ENCODE peak calls at places on chromosome 21, in six cellular contexts. One of them, this sample, is unnamed. For H3K36me3, the result is how much of the 10 kb centered on the place peaks cover.

GRCh38 chr21:38838598-38839369 is 33.1 kb downstream of the ETS2 start:
- DNase-seq in IMR-90: no peak
- DNase-seq in colonic mucosa: peak
- DNase-seq in testis: no peak
- DNase-seq in hepatocyte: no peak
- DNase-seq in neural progenitor cell: no peak
- DNase-seq in this sample: no peak

GRCh38 chr21:29477347-29477746 is 178.6 kb downstream of the BACH1 start:
- DNase-seq in IMR-90: no peak
- DNase-seq in colonic mucosa: no peak
- DNase-seq in testis: no peak
- DNase-seq in hepatocyte: no peak
- DNase-seq in neural progenitor cell: no peak
- DNase-seq in this sample: no peak

GRCh38 chr21:30434033-30434631 is 4.1 kb downstream of the KRTAP13-4 start:
- DNase-seq in IMR-90: no peak
- DNase-seq in colonic mucosa: peak
- DNase-seq in testis: peak
- DNase-seq in hepatocyte: peak
- DNase-seq in neural progenitor cell: peak
- DNase-seq in this sample: peak

GRCh38 chr21:46071082-46071481 is 26.8 kb upstream of the COL6A2 start:
- DNase-seq in IMR-90: no peak
- DNase-seq in colonic mucosa: no peak
- DNase-seq in testis: no peak
- DNase-seq in hepatocyte: no peak
- DNase-seq in neural progenitor cell: no peak
- DNase-seq in this sample: no peak

GRCh38 chr21:15732290-15732995 is 2.7 kb downstream of the USP25 start:
- DNase-seq in IMR-90: peak
- DNase-seq in colonic mucosa: no peak
- DNase-seq in testis: peak
- DNase-seq in hepatocyte: peak
- DNase-seq in neural progenitor cell: no peak
- DNase-seq in this sample: no peak

GRCh38 chr21:29987762-29988161 is 48.0 kb upstream of the GRIK1 start:
- DNase-seq in IMR-90: no peak
- DNase-seq in colonic mucosa: no peak
- DNase-seq in testis: no peak
- DNase-seq in hepatocyte: no peak
- DNase-seq in neural progenitor cell: no peak
- DNase-seq in this sample: no peak

GRCh38 chr21:14585122-14585521 is 39.0 kb upstream of the SAMSN1 start:
- DNase-seq in IMR-90: no peak
- DNase-seq in colonic mucosa: no peak
- DNase-seq in testis: no peak
- DNase-seq in hepatocyte: no peak
- DNase-seq in neural progenitor cell: no peak
- DNase-seq in this sample: no peak

GRCh38 chr21:21163904-21164303 is 165.7 kb downstream of the NCAM2 start:
- DNase-seq in IMR-90: peak
- DNase-seq in colonic mucosa: peak
- DNase-seq in testis: peak
- DNase-seq in hepatocyte: peak
- DNase-seq in neural progenitor cell: peak
- DNase-seq in this sample: peak

GRCh38 chr21:35254006-35254751 is 205.1 kb upstream of the RUNX1 start:
- DNase-seq in IMR-90: peak
- DNase-seq in colonic mucosa: peak
- DNase-seq in testis: no peak
- DNase-seq in hepatocyte: peak
- DNase-seq in neural progenitor cell: no peak
- DNase-seq in this sample: no peak

GRCh38 chr21:25742900-25743299 is 8.1 kb downstream of the GABPA start:
- DNase-seq in IMR-90: no peak
- DNase-seq in colonic mucosa: no peak
- DNase-seq in testis: no peak
- DNase-seq in hepatocyte: no peak
- DNase-seq in neural progenitor cell: no peak
- DNase-seq in this sample: no peak

GRCh38 chr21:9839011-9839661 is 682.2 kb upstream of the TPTE start:
- DNase-seq in IMR-90: no peak
- DNase-seq in colonic mucosa: no peak
- DNase-seq in testis: peak
- DNase-seq in hepatocyte: peak
- DNase-seq in neural progenitor cell: no peak
- DNase-seq in this sample: no peak

GRCh38 chr21:46189213-46189958 is 5.1 kb upstream of the SPATC1L start:
- DNase-seq in IMR-90: peak
- DNase-seq in colonic mucosa: peak
- DNase-seq in testis: peak
- DNase-seq in hepatocyte: peak
- DNase-seq in neural progenitor cell: no peak
- DNase-seq in this sample: no peak

GRCh38 chr21:28554660-28555475 is 437.8 kb downstream of the LTN1 start:
- DNase-seq in IMR-90: peak
- DNase-seq in colonic mucosa: no peak
- DNase-seq in testis: no peak
- DNase-seq in hepatocyte: peak
- DNase-seq in neural progenitor cell: peak
- DNase-seq in this sample: peak

GRCh38 chr21:17537299-17537698 is 24.5 kb downstream of the CXADR start:
- DNase-seq in IMR-90: no peak
- DNase-seq in colonic mucosa: no peak
- DNase-seq in testis: no peak
- DNase-seq in hepatocyte: no peak
- DNase-seq in neural progenitor cell: no peak
- DNase-seq in this sample: peak

GRCh38 chr21:25385912-25386474 is 221.3 kb downstream of the MRPL39 start:
- DNase-seq in IMR-90: peak
- DNase-seq in colonic mucosa: no peak
- DNase-seq in testis: peak
- DNase-seq in hepatocyte: peak
- DNase-seq in neural progenitor cell: peak
- DNase-seq in this sample: peak

GRCh38 chr21:35232545-35233176 is 183.6 kb upstream of the RUNX1 start:
- DNase-seq in IMR-90: peak
- DNase-seq in colonic mucosa: no peak
- DNase-seq in testis: peak
- DNase-seq in hepatocyte: peak
- DNase-seq in neural progenitor cell: no peak
- DNase-seq in this sample: peak

GRCh38 chr21:46559291-46559983 is 45.4 kb downstream of the S100B start:
- DNase-seq in IMR-90: no peak
- DNase-seq in colonic mucosa: no peak
- DNase-seq in testis: peak
- DNase-seq in hepatocyte: no peak
- DNase-seq in neural progenitor cell: no peak
- DNase-seq in this sample: no peak

DNA sequence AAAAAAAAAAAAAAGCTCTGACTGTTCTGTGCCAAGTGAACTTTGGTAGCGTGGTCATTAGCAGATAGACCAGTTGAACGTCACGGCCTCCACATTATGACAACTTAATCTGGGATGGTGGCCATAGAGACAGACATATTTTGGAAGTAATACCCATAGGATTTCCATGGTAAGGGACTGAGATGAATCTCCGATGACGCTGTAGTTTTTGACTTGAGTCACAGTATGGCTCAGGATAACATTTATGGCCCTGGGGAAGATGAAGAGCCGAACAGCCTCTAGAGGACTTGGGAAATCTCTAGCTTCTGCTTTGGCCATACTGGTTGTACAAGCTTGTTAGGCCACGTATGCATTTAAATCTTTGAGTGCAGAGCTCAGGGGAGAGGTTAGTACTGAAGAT is 214.0 kb downstream of the KCNJ6 start:
- DNase-seq in IMR-90: no peak
- DNase-seq in colonic mucosa: no peak
- DNase-seq in testis: no peak
- DNase-seq in hepatocyte: no peak
- DNase-seq in neural progenitor cell: no peak
- DNase-seq in this sample: no peak
- H3K4me3 ChIP-seq in IMR-90: no peak
- H3K4me3 ChIP-seq in colonic mucosa: no peak
- H3K4me3 ChIP-seq in testis: no peak
- H3K4me3 ChIP-seq in hepatocyte: no peak
- H3K4me3 ChIP-seq in neural progenitor cell: no peak
- H3K4me3 ChIP-seq in this sample: no peak

DNA sequence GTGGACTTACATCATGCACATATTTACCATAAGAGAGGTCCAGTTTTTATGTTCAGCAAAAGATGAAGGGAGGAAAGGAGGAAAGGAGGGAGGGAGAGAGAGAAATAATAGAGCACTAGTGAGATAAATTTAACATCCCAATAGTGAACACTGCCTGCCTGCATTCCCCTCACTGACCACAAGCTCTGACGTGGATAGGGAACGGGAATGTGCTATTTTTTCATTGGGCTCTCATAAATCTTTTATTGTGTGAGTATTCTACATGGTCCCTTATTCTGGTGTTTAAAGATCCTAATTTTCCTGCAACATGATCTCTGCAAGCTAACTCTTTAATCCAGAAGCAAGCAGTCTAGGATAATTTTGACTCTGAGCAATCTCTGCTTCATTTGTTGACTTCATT is 82.2 kb downstream of the TTC3 start:
- DNase-seq in IMR-90: peak
- DNase-seq in colonic mucosa: no peak
- DNase-seq in testis: no peak
- DNase-seq in hepatocyte: no peak
- DNase-seq in neural progenitor cell: no peak
- DNase-seq in this sample: no peak
- TF ChIP-seq CTCF in IMR-90: no peak
- TF ChIP-seq CTCF in colonic mucosa: no peak
- TF ChIP-seq CTCF in testis: no peak
- TF ChIP-seq CTCF in hepatocyte: no peak
- TF ChIP-seq CTCF in neural progenitor cell: no peak
- TF ChIP-seq CTCF in this sample: no peak

DNA sequence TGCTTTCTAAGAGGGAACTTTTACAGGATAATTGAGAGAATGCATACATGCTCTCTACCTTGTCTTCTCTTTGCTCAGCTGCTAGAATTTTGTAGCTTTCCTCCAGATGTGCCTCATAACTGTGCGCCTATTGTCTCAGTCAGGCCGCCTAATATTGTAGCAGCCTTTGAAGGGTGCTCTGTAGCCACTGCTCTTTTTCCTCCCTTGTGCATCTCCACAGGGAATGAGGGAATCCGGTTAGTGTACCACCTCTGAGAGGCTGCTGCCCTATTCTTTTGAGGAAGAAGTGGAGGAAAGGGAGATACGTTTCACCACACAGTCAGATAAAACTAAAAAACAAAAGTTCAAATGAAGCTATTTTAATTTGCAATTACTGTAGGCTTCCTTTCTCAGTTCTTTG is 22.8 kb downstream of the TTC3 start:
- DNase-seq in IMR-90: no peak
- DNase-seq in colonic mucosa: no peak
- DNase-seq in testis: no peak
- DNase-seq in hepatocyte: no peak
- DNase-seq in neural progenitor cell: peak
- DNase-seq in this sample: no peak
- H3K36me3 ChIP-seq in IMR-90: under half
- H3K36me3 ChIP-seq in colonic mucosa: under half
- H3K36me3 ChIP-seq in testis: under half
- H3K36me3 ChIP-seq in hepatocyte: under half
- H3K36me3 ChIP-seq in neural progenitor cell: under half
- H3K36me3 ChIP-seq in this sample: under half

GRCh38 chr21:41766883-41767605 is at the start of gene RIPK4:
- DNase-seq in IMR-90: peak
- DNase-seq in colonic mucosa: peak
- DNase-seq in testis: peak
- DNase-seq in hepatocyte: peak
- DNase-seq in neural progenitor cell: peak
- DNase-seq in this sample: peak
- H3K4me3 ChIP-seq in IMR-90: no peak
- H3K4me3 ChIP-seq in colonic mucosa: peak
- H3K4me3 ChIP-seq in testis: peak
- H3K4me3 ChIP-seq in hepatocyte: peak
- H3K4me3 ChIP-seq in neural progenitor cell: peak
- H3K4me3 ChIP-seq in this sample: peak

GRCh38 chr21:44911384-44912157 is 9.1 kb downstream of the ITGB2 start:
- DNase-seq in IMR-90: no peak
- DNase-seq in colonic mucosa: peak
- DNase-seq in testis: peak
- DNase-seq in hepatocyte: no peak
- DNase-seq in neural progenitor cell: no peak
- DNase-seq in this sample: no peak
- TF ChIP-seq CTCF in IMR-90: no peak
- TF ChIP-seq CTCF in colonic mucosa: peak
- TF ChIP-seq CTCF in testis: no peak
- TF ChIP-seq CTCF in hepatocyte: no peak
- TF ChIP-seq CTCF in neural progenitor cell: peak
- TF ChIP-seq CTCF in this sample: peak

GRCh38 chr21:42841156-42841915 is 38.0 kb downstream of the WDR4 start:
- DNase-seq in IMR-90: no peak
- DNase-seq in colonic mucosa: no peak
- DNase-seq in testis: peak
- DNase-seq in hepatocyte: no peak
- DNase-seq in neural progenitor cell: no peak
- DNase-seq in this sample: peak
- H3K36me3 ChIP-seq in IMR-90: under half
- H3K36me3 ChIP-seq in colonic mucosa: under half
- H3K36me3 ChIP-seq in testis: under half
- H3K36me3 ChIP-seq in hepatocyte: under half
- H3K36me3 ChIP-seq in neural progenitor cell: under half
- H3K36me3 ChIP-seq in this sample: under half

GRCh38 chr21:34201001-34201400 is 127.6 kb downstream of the MRPS6 start:
- DNase-seq in IMR-90: no peak
- DNase-seq in colonic mucosa: no peak
- DNase-seq in testis: no peak
- DNase-seq in hepatocyte: no peak
- DNase-seq in neural progenitor cell: no peak
- DNase-seq in this sample: no peak
- H3K4me3 ChIP-seq in IMR-90: no peak
- H3K4me3 ChIP-seq in colonic mucosa: no peak
- H3K4me3 ChIP-seq in testis: no peak
- H3K4me3 ChIP-seq in hepatocyte: no peak
- H3K4me3 ChIP-seq in neural progenitor cell: peak
- H3K4me3 ChIP-seq in this sample: peak

DNA sequence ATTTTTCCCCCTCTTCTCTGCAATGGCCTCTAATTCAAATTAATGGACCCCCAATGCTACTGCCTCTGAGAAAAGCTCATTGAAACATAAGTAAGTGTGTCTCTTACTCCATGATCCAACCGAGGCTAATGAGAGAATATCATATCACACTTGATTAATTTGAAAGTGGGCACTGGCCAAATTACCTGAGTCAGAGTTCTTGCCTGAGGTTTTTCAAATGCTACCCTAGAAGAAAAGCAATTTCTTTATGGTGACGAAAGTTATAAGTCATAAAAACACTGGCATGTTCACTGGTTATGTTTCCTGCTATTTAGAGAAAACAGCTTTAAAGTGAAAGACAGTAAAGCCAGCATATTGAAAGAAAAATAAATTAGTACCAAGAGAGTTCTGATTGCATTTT is 368.8 kb upstream of the TMPRSS15 start:
- DNase-seq in IMR-90: no peak
- DNase-seq in colonic mucosa: no peak
- DNase-seq in testis: no peak
- DNase-seq in hepatocyte: no peak
- DNase-seq in neural progenitor cell: no peak
- DNase-seq in this sample: no peak
- TF ChIP-seq CTCF in IMR-90: no peak
- TF ChIP-seq CTCF in colonic mucosa: no peak
- TF ChIP-seq CTCF in testis: no peak
- TF ChIP-seq CTCF in hepatocyte: no peak
- TF ChIP-seq CTCF in neural progenitor cell: no peak
- TF ChIP-seq CTCF in this sample: no peak

This sample was measured in Caco-2.